ENCODE peak calls at places on chromosomes 5 and 9, in eight cellular contexts. E, L, A, W, B, S, R and U are unnamed samples.

GRCh38 chr9:83708515-83709158 is 879 bp upstream of the UBQLN1 start:
- DNase-seq in E (peak; percentile 80), L (no peak), A (peak; percentile 75), W (peak; percentile 53), B (peak; percentile 73), S (peak; percentile 85), R (peak; percentile 79), U (no peak)

GRCh38 chr9:130239741-130240241 is 25.8 kb upstream of the HMCN2 start:
- DNase-seq in E (no peak), L (no peak), A (no peak), W (no peak), B (no peak), S (no peak), R (peak; percentile 71), U (no peak)

GRCh38 chr9:96140401-96141180 is 161.4 kb downstream of the HSD17B3 start:
- DNase-seq in E (no peak), L (no peak), A (no peak), W (no peak), B (no peak), S (no peak), R (no peak), U (no peak)

GRCh38 chr5:93411716-93412115 is 169.3 kb downstream of the NR2F1-AS1 start:
- DNase-seq in E (no peak), L (no peak), A (no peak), W (no peak), B (no peak), S (no peak), R (no peak), U (no peak)

GRCh38 chr5:114018178-114018577 is 343.7 kb upstream of the KCNN2 start:
- DNase-seq in E (no peak), L (no peak), A (no peak), W (no peak), B (no peak), S (no peak), R (no peak), U (no peak)

GRCh38 chr9:124102363-124102762 is 90.8 kb downstream of the LHX2 start:
- DNase-seq in E (no peak), L (no peak), A (no peak), W (no peak), B (no peak), S (no peak), R (no peak), U (no peak)

GRCh38 chr9:89924611-89925010 is 319.8 kb downstream of the GADD45G start:
- DNase-seq in E (no peak), L (peak; percentile 49), A (no peak), W (no peak), B (no peak), S (no peak), R (no peak), U (no peak)

GRCh38 chr5:102625446-102625845 is 126.6 kb upstream of the SLCO6A1 start:
- DNase-seq in E (no peak), L (no peak), A (no peak), W (no peak), B (no peak), S (no peak), R (no peak), U (no peak)

GRCh38 chr9:31119882-31120481 is 1264.5 kb upstream of the ACO1 start:
- DNase-seq in E (peak; percentile 18), L (no peak), A (no peak), W (no peak), B (no peak), S (peak; percentile 54), R (no peak), U (no peak)

GRCh38 chr9:131402738-131403492 is 9.0 kb downstream of the PRRC2B start:
- DNase-seq in E (peak; percentile 91), L (no peak), A (peak; percentile 89), W (peak; percentile 82), B (peak; percentile 64), S (no peak), R (peak; percentile 84), U (no peak)

GRCh38 chr5:109876941-109877669 is 187.4 kb downstream of the MAN2A1 start:
- DNase-seq in E (no peak), L (no peak), A (no peak), W (peak; percentile 17), B (no peak), S (no peak), R (no peak), U (peak; percentile 19)

GRCh38 chr9:91421022-91421765 is 2.4 kb downstream of the NFIL3 start:
- DNase-seq in E (peak; percentile 44), L (no peak), A (no peak), W (no peak), B (no peak), S (no peak), R (peak; percentile 22), U (no peak)

GRCh38 chr9:132410642-132411041 is 631 bp downstream of the CFAP77 start:
- DNase-seq in E (no peak), L (no peak), A (no peak), W (no peak), B (no peak), S (peak; percentile 12), R (no peak), U (no peak)

GRCh38 chr5:134509308-134510040 is 16.0 kb upstream of the JADE2 start:
- DNase-seq in E (peak; percentile 66), L (no peak), A (peak; percentile 61), W (no peak), B (no peak), S (peak; percentile 80), R (no peak), U (no peak)

GRCh38 chr5:15977851-15978250 is 201.7 kb downstream of the MARCHF11 start:
- DNase-seq in E (no peak), L (no peak), A (no peak), W (no peak), B (no peak), S (no peak), R (no peak), U (no peak)
- TF ChIP-seq POLR2A in E (no peak), L (no peak), A (no peak), W (no peak), B (no peak), S (no peak), R (no peak), U (no peak)

GRCh38 chr5:139651502-139651862 is 3.3 kb downstream of the CXXC5 start:
- DNase-seq in E (no peak), L (no peak), A (no peak), W (no peak), B (no peak), S (no peak), R (no peak), U (no peak)

GRCh38 chr5:139650689-139651501 is 2.7 kb downstream of the CXXC5 start:
- DNase-seq in E (peak; percentile 89), L (no peak), A (no peak), W (no peak), B (no peak), S (no peak), R (peak; percentile 88), U (no peak)

GRCh38 chr5:139648205-139649081 is at the start of gene CXXC5:
- DNase-seq in E (peak; percentile 92), L (no peak), A (peak; percentile 79), W (no peak), B (peak; percentile 71), S (peak; percentile 92), R (peak; percentile 88), U (peak; percentile 73)

GRCh38 chr5:139649082-139649991 is 1.2 kb downstream of the CXXC5 start:
- DNase-seq in E (peak; percentile 53), L (no peak), A (peak; percentile 51), W (no peak), B (no peak), S (peak; percentile 81), R (peak; percentile 62), U (no peak)

DNA sequence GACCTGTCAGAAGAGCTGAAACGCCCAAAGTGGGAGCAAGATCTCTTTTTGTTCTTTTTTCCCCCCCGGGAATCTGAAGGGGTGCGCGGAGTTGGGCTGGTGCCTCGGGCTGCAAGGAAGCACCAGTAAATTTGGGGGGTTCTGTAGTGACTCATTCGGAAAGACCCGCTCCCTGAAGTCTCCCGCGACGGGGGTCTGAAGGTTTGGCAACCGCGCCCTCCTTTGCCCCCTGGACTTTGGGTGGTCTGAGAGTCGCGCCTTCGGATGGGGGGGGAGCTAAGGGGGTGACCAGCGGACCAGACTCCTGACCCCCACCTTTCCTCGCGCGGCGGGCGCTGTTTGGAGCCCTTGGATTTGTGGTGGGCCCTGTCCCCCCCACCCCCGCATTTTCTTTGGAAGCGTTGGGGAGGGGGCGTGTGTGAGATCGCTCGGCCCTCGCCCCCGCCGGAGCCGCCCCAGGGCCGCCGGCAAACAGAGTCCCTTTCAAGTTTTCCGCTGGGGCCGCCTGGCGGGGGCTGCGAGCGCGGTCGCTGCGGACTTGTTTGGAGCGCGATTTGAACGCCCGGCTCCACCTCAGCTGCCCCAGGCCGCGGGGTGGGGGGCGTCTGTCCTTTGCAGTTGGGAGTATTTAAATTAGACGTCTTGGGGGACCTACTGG is 2.0 kb downstream of the CXXC5 start:
- DNase-seq in E (peak; percentile 66), L (no peak), A (no peak), W (no peak), B (no peak), S (peak; percentile 64), R (peak; percentile 56), U (no peak)
- TF ChIP-seq POLR2A in E (no peak), L (no peak), A (no peak), W (no peak), B (no peak), S (no peak), R (no peak), U (no peak)

GRCh38 chr9:127559247-127559680 is 52.8 kb upstream of the STXBP1 start:
- DNase-seq in E (no peak), L (no peak), A (no peak), W (no peak), B (no peak), S (no peak), R (no peak), U (no peak)

GRCh38 chr9:127562841-127563523 is 49.1 kb upstream of the STXBP1 start:
- DNase-seq in E (no peak), L (no peak), A (no peak), W (no peak), B (peak; percentile 71), S (no peak), R (no peak), U (peak; percentile 82)

GRCh38 chr9:127563579-127563978 is 48.5 kb upstream of the STXBP1 start:
- DNase-seq in E (no peak), L (no peak), A (no peak), W (no peak), B (no peak), S (no peak), R (no peak), U (no peak)

GRCh38 chr9:127562271-127562780 is 49.8 kb upstream of the STXBP1 start:
- DNase-seq in E (no peak), L (no peak), A (no peak), W (no peak), B (no peak), S (no peak), R (no peak), U (no peak)

GRCh38 chr9:127561491-127562270 is 50.4 kb upstream of the STXBP1 start:
- DNase-seq in E (peak; percentile 63), L (no peak), A (peak; percentile 90), W (peak; percentile 75), B (peak; percentile 93), S (peak; percentile 96), R (peak; percentile 70), U (peak; percentile 98)
- TF ChIP-seq POLR2A in E (peak; percentile 13), L (no peak), A (no peak), W (no peak), B (no peak), S (no peak), R (no peak), U (no peak)

DNA sequence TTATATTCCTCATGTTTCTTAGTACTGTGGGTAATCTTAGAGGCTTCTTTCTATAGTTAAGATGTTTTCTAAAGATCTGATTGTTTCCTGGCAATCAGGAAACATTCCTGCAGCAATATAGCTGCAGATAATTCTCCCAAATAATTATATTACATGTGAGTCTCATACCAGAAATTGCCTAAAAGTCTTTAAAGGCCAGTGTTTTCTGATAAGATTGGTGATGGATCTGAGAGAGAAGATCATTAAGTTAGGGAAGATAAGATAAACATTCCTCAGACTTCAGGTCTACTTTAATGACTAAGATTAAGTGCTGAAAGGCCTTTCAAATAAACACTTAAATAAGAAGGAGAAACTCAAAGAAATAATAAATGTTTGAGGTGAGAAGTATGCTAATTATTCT is 107.7 kb upstream of the DAB2 start:
- DNase-seq in E (no peak), L (no peak), A (no peak), W (no peak), B (no peak), S (no peak), R (no peak), U (no peak)
- TF ChIP-seq POLR2A in E (no peak), L (no peak), A (no peak), W (no peak), B (no peak), S (no peak), R (no peak), U (no peak)